ENCODE peak calls at places on chromosomes 12 and 14, in eight cellular contexts. K, W, E, F, L, X, J and S are unnamed samples.

GRCh38 chr12:70619471-70620152 is 17.6 kb downstream of the PTPRB start:
- DNase-seq in K (peak), W (no peak), E (no peak), F (no peak), L (no peak), X (no peak), J (no peak), S (no peak)

GRCh38 chr14:102088012-102088792 is 1.4 kb upstream of the HSP90AA1 start:
- DNase-seq in K (no peak), W (no peak), E (peak), F (peak), L (peak), X (peak), J (peak), S (peak)

GRCh38 chr12:130835011-130835410 is 4.0 kb downstream of the STX2 start:
- DNase-seq in K (no peak), W (no peak), E (no peak), F (no peak), L (no peak), X (peak), J (no peak), S (no peak)

GRCh38 chr12:21459474-21459873 is 22.0 kb downstream of the PYROXD1 start:
- DNase-seq in K (no peak), W (no peak), E (no peak), F (no peak), L (no peak), X (no peak), J (no peak), S (no peak)

GRCh38 chr14:73786632-73786941 is 65.0 kb upstream of the PTGR2 start:
- DNase-seq in K (no peak), W (peak), E (peak), F (peak), L (peak), X (peak), J (no peak), S (no peak)

GRCh38 chr14:68470361-68470760 is 322.5 kb downstream of the ZFP36L1 start:
- DNase-seq in K (no peak), W (no peak), E (no peak), F (no peak), L (no peak), X (no peak), J (no peak), S (no peak)

GRCh38 chr12:42589465-42590323 is at the start of gene PRICKLE1:
- DNase-seq in K (peak), W (peak), E (peak), F (peak), L (peak), X (peak), J (no peak), S (peak)

GRCh38 chr14:94129758-94130414 is 482 bp upstream of the IFI27L2 start:
- DNase-seq in K (peak), W (peak), E (peak), F (peak), L (peak), X (peak), J (peak), S (peak)

GRCh38 chr12:56206373-56207166 is 15.2 kb downstream of the RNF41 start:
- DNase-seq in K (peak), W (peak), E (peak), F (peak), L (peak), X (peak), J (no peak), S (no peak)

GRCh38 chr12:51004504-51004903 is 21.7 kb downstream of the SLC11A2 start:
- DNase-seq in K (no peak), W (no peak), E (no peak), F (no peak), L (no peak), X (no peak), J (no peak), S (no peak)

GRCh38 chr12:106994579-106995220 is 7.8 kb upstream of the MTERF2 start:
- DNase-seq in K (peak), W (peak), E (peak), F (no peak), L (no peak), X (no peak), J (no peak), S (no peak)

GRCh38 chr14:73295198-73295796 is 58.0 kb downstream of the PAPLN start:
- DNase-seq in K (peak), W (peak), E (peak), F (no peak), L (peak), X (peak), J (peak), S (no peak)

GRCh38 chr12:7143564-7143963 is 13.4 kb downstream of the CLSTN3 start:
- DNase-seq in K (no peak), W (no peak), E (no peak), F (no peak), L (no peak), X (no peak), J (no peak), S (peak)

GRCh38 chr12:109502332-109502731 is 24.9 kb downstream of the UBE3B start:
- DNase-seq in K (no peak), W (no peak), E (no peak), F (no peak), L (no peak), X (no peak), J (no peak), S (no peak)

GRCh38 chr14:32620724-32621123 is 291.6 kb downstream of the AKAP6 start:
- DNase-seq in K (no peak), W (no peak), E (no peak), F (no peak), L (no peak), X (no peak), J (no peak), S (no peak)

GRCh38 chr12:63404611-63405010 is 253.6 kb upstream of the AVPR1A start:
- DNase-seq in K (no peak), W (no peak), E (no peak), F (no peak), L (no peak), X (no peak), J (no peak), S (no peak)

GRCh38 chr12:15962760-15963159 is 51.6 kb downstream of the DERA start:
- DNase-seq in K (peak), W (no peak), E (no peak), F (no peak), L (no peak), X (no peak), J (no peak), S (no peak)

GRCh38 chr12:9605490-9605889 is 2.2 kb downstream of the KLRB1 start:
- DNase-seq in K (no peak), W (no peak), E (no peak), F (no peak), L (no peak), X (no peak), J (no peak), S (no peak)

GRCh38 chr12:56258068-56258819 is at the start of gene ANKRD52:
- DNase-seq in K (peak), W (peak), E (peak), F (peak), L (peak), X (peak), J (peak), S (peak)

GRCh38 chr12:100868487-100868886 is 73.9 kb downstream of the ANO4 start:
- DNase-seq in K (peak), W (no peak), E (peak), F (no peak), L (no peak), X (peak), J (no peak), S (no peak)

GRCh38 chr12:107568718-107569117 is 116.9 kb upstream of the PWP1 start:
- DNase-seq in K (peak), W (no peak), E (no peak), F (no peak), L (no peak), X (no peak), J (no peak), S (no peak)

GRCh38 chr12:63302269-63302940 is 151.4 kb upstream of the AVPR1A start:
- DNase-seq in K (no peak), W (no peak), E (no peak), F (no peak), L (no peak), X (peak), J (no peak), S (no peak)

GRCh38 chr14:60565211-60565610 is 56.3 kb downstream of the SIX6 start:
- DNase-seq in K (peak), W (no peak), E (peak), F (no peak), L (no peak), X (no peak), J (no peak), S (no peak)

GRCh38 chr12:123956249-123956648 is 16.4 kb downstream of the CCDC92 start:
- DNase-seq in K (no peak), W (no peak), E (no peak), F (no peak), L (no peak), X (no peak), J (no peak), S (no peak)

GRCh38 chr14:81509838-81510452 is 23.7 kb downstream of the SEL1L start:
- DNase-seq in K (peak), W (no peak), E (no peak), F (no peak), L (no peak), X (peak), J (no peak), S (no peak)

GRCh38 chr12:66014818-66015217 is 115.7 kb downstream of the LLPH start:
- DNase-seq in K (peak), W (no peak), E (peak), F (no peak), L (peak), X (no peak), J (no peak), S (no peak)

GRCh38 chr12:28879379-28879778 is 269.7 kb upstream of the FAR2 start:
- DNase-seq in K (no peak), W (no peak), E (no peak), F (no peak), L (no peak), X (no peak), J (no peak), S (no peak)

GRCh38 chr12:54360717-54361456 is 3.4 kb downstream of the GPR84 start:
- DNase-seq in K (peak), W (peak), E (peak), F (peak), L (peak), X (peak), J (peak), S (peak)